ENCODE peak calls at places on chromosomes 4 and X, in four cellular contexts. V is HepG2, B is GM12878, J is K562. Q is an unnamed sample.

GRCh38 chr4:108861339-108861738 is 98.5 kb upstream of the ETNPPL start:
- DNase-seq in V (no peak), B (no peak), J (no peak), Q (peak)

GRCh38 chr4:76622126-76622525 is 187.1 kb downstream of the SHROOM3 start:
- DNase-seq in V (no peak), B (no peak), J (no peak), Q (no peak)

GRCh38 chr4:1041147-1041935 is 29.9 kb downstream of the FGFRL1 start:
- DNase-seq in V (no peak), B (no peak), J (peak), Q (no peak)

GRCh38 chrX:153778684-153779101 is 2.1 kb upstream of the SRPK3 start:
- DNase-seq in V (no peak), B (no peak), J (no peak), Q (peak)

GRCh38 chr4:92021788-92022187 is 282.0 kb upstream of the GRID2 start:
- DNase-seq in V (no peak), B (no peak), J (no peak), Q (no peak)

GRCh38 chr4:3485011-3485881 is 22.1 kb downstream of the DOK7 start:
- DNase-seq in V (no peak), B (no peak), J (no peak), Q (no peak)

GRCh38 chrX:1239681-1240142 is 27.3 kb upstream of the CRLF2 start:
- DNase-seq in V (no peak), B (peak), J (no peak), Q (no peak)

GRCh38 chr4:132669786-132670185 is 479.3 kb upstream of the PCDH10 start:
- DNase-seq in V (no peak), B (no peak), J (no peak), Q (no peak)

GRCh38 chr4:101114936-101115372 is 232.4 kb downstream of the PPP3CA start:
- DNase-seq in V (peak), B (no peak), J (no peak), Q (no peak)

GRCh38 chrX:142891046-142891445 is 134.7 kb upstream of the SPANXN4 start:
- DNase-seq in V (no peak), B (no peak), J (no peak), Q (no peak)

GRCh38 chr4:8910100-8910821 is 38.6 kb upstream of the HMX1 start:
- DNase-seq in V (no peak), B (no peak), J (no peak), Q (no peak)

GRCh38 chr4:186258216-186258811 is 7.7 kb upstream of the F11 start:
- DNase-seq in V (no peak), B (no peak), J (no peak), Q (no peak)

GRCh38 chr4:36099509-36099908 is 144.8 kb downstream of the ARAP2 start:
- DNase-seq in V (no peak), B (no peak), J (no peak), Q (no peak)

GRCh38 chr4:144504853-144505252 is 141.1 kb upstream of the HHIP start:
- DNase-seq in V (no peak), B (no peak), J (no peak), Q (no peak)

GRCh38 chrX:66672106-66672505 is 33.2 kb upstream of the EDA2R start:
- DNase-seq in V (no peak), B (no peak), J (no peak), Q (no peak)

GRCh38 chr4:39621582-39621981 is 17.1 kb downstream of the SMIM14 start:
- DNase-seq in V (peak), B (no peak), J (no peak), Q (no peak)

GRCh38 chr4:184386271-184386781 is 88.0 kb downstream of the IRF2 start:
- DNase-seq in V (no peak), B (no peak), J (peak), Q (peak)

GRCh38 chr4:184385705-184386141 is 88.6 kb downstream of the IRF2 start:
- DNase-seq in V (peak), B (no peak), J (no peak), Q (no peak)

GRCh38 chr4:184384810-184385557 is 89.4 kb downstream of the IRF2 start:
- DNase-seq in V (no peak), B (no peak), J (no peak), Q (no peak)

GRCh38 chr4:184388106-184388505 is 86.2 kb downstream of the IRF2 start:
- DNase-seq in V (no peak), B (no peak), J (no peak), Q (no peak)

DNA sequence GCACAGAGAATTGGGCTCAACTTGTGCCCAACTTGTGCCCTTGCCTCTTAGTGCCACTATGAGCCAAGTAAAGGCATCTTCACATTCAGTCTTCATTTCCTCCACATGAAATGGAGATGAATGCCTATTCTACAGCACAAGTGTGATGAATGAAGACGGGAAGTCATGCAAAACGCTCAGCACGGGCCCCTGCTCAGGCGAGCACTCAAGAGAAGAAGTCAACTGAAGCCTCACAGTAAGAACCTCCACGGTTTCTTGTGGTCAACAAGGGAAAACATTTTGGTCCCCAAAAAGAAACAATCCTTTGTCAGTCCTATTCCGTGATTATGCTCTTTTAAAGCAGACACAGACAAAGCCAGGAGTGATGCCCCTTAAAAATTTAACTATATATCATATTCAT is 87.0 kb downstream of the IRF2 start:
- DNase-seq in V (no peak), B (no peak), J (no peak), Q (no peak)
- TF ChIP-seq ATF3 in V (no peak), B (no peak), J (no peak), Q (no peak)

DNA sequence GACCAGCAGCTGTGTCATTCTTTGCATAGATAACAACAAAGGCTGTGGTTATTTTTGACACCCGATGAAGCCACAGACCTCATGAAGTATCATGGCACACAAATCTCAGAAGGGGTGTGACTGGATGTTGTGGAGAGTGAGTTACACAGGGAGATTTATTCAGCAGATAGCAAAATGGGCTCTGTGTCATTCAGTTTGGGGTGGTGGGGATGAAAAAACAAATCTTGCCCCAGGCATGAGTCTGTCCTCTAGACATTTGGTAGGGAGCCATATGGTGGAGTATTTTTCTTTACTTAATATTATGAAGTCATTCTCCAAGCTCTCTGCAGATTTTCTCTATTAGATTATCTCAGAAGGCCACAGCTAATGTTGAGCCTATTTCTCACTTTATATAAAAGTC is 277.1 kb upstream of the TENM3 start:
- DNase-seq in V (no peak), B (no peak), J (no peak), Q (no peak)
- TF ChIP-seq CREM in V (no peak), B (no peak), J (no peak), Q (no peak)

DNA sequence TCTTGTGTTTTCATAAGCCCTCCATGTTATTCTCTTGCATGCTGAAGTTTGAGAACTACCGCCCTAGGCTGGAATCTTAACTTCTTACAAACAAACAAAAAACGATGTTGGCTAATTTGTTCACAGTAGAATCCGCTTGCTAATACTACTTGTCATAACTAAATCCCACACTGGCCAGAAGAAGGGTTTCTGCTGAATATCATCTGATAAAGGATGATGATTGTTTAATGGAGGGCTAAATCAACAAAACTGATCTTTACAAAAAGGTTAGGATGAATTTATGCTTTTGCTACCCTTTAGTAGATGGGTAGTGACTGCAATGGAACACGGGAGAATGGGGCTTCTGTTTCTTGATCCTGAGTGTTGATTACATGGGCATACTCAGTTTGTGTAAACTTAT is 42.3 kb downstream of the SPATA4 start:
- DNase-seq in V (no peak), B (no peak), J (no peak), Q (no peak)
- TF ChIP-seq ATF3 in V (no peak), B (no peak), J (no peak), Q (no peak)

GRCh38 chr4:54945838-54946237 is 179.6 kb downstream of the KDR start:
- DNase-seq in V (no peak), B (no peak), J (no peak), Q (no peak)

GRCh38 chr4:54937501-54937900 is 187.9 kb downstream of the KDR start:
- DNase-seq in V (no peak), B (no peak), J (no peak), Q (no peak)

GRCh38 chr4:54941994-54942552 is 183.3 kb downstream of the KDR start:
- DNase-seq in V (no peak), B (no peak), J (no peak), Q (no peak)

GRCh38 chr4:54942735-54943134 is 182.7 kb downstream of the KDR start:
- DNase-seq in V (no peak), B (no peak), J (no peak), Q (no peak)

DNA sequence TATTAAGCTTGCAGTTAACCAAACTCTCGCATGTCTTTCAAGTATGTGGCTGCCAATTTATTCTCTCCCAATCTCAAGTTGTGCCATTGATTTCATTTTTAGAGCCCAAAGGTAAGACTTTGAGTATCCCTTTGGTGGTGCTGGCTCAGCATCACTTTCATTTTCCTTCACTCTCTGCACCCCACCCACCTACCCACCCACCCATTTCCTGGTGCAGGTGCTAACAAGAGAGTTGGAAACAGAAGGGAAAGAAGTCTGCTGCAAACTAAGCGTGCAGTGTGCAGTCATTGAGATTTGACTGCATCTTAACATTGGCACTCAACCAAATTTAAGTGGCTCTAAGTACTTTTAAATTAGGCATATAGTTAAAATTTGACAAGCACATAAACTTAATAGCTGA is 184.4 kb downstream of the KDR start:
- DNase-seq in V (no peak), B (no peak), J (no peak), Q (no peak)
- TF ChIP-seq CREM in V (no peak), B (no peak), J (no peak), Q (no peak)

GRCh38 chr4:98679738-98680137 is 21.3 kb upstream of the TSPAN5 start:
- DNase-seq in V (no peak), B (no peak), J (no peak), Q (no peak)

GRCh38 chr4:98680806-98681205 is 22.4 kb upstream of the TSPAN5 start:
- DNase-seq in V (no peak), B (no peak), J (no peak), Q (no peak)

GRCh38 chr4:98673978-98674377 is 15.6 kb upstream of the TSPAN5 start:
- DNase-seq in V (no peak), B (no peak), J (no peak), Q (no peak)

GRCh38 chr4:98674404-98675173 is 16.2 kb upstream of the TSPAN5 start:
- DNase-seq in V (no peak), B (no peak), J (no peak), Q (no peak)

GRCh38 chr4:98677799-98678198 is 19.4 kb upstream of the TSPAN5 start:
- DNase-seq in V (no peak), B (no peak), J (no peak), Q (no peak)
- TF ChIP-seq ATF3 in V (no peak), B (no peak), J (no peak), Q (no peak)

Q was measured in WTC11.